ENCODE peak calls at places on chromosomes 2 and 18, in seven cellular contexts. One of them, this sample, is unnamed. For H3K27me3, the result is how much of the 10 kb centered on the place peaks cover.

GRCh38 chr2:222196159-222196558 is 102.6 kb downstream of the PAX3 start:
- DNase-seq in left ventricle myocardium inferior: no peak
- DNase-seq in fibroblast of lung: peak
- DNase-seq in ovary: no peak
- DNase-seq in cardiac muscle cell: no peak
- DNase-seq in ascending aorta: no peak
- DNase-seq in lower lobe of right lung: no peak
- DNase-seq in this sample: no peak

GRCh38 chr2:203596183-203596582 is 61.1 kb upstream of the RAPH1 start:
- DNase-seq in ascending aorta: no peak
- DNase-seq in ovary: no peak
- DNase-seq in lower lobe of right lung: no peak
- DNase-seq in cardiac muscle cell: no peak
- DNase-seq in left ventricle myocardium inferior: no peak
- DNase-seq in fibroblast of lung: no peak
- DNase-seq in this sample: no peak

GRCh38 chr18:3525870-3526420 is 76.0 kb downstream of the TGIF1 start:
- DNase-seq in ascending aorta: no peak
- DNase-seq in lower lobe of right lung: no peak
- DNase-seq in left ventricle myocardium inferior: no peak
- DNase-seq in fibroblast of lung: peak
- DNase-seq in ovary: no peak
- DNase-seq in cardiac muscle cell: peak
- DNase-seq in this sample: no peak

GRCh38 chr2:207960090-207960489 is 65.2 kb downstream of the PLEKHM3 start:
- DNase-seq in ascending aorta: no peak
- DNase-seq in lower lobe of right lung: no peak
- DNase-seq in ovary: no peak
- DNase-seq in fibroblast of lung: no peak
- DNase-seq in left ventricle myocardium inferior: no peak
- DNase-seq in cardiac muscle cell: no peak
- DNase-seq in this sample: no peak

GRCh38 chr18:77935342-77935741 is 685.7 kb downstream of the GALR1 start:
- DNase-seq in left ventricle myocardium inferior: no peak
- DNase-seq in fibroblast of lung: no peak
- DNase-seq in ovary: no peak
- DNase-seq in cardiac muscle cell: no peak
- DNase-seq in lower lobe of right lung: no peak
- DNase-seq in ascending aorta: no peak
- DNase-seq in this sample: no peak

GRCh38 chr2:233705911-233706506 is 6.7 kb upstream of the UGT1A5 start:
- DNase-seq in ovary: no peak
- DNase-seq in fibroblast of lung: peak
- DNase-seq in cardiac muscle cell: peak
- DNase-seq in ascending aorta: no peak
- DNase-seq in left ventricle myocardium inferior: no peak
- DNase-seq in lower lobe of right lung: peak
- DNase-seq in this sample: peak

GRCh38 chr2:106174056-106174455 is 20.0 kb downstream of the UXS1 start:
- DNase-seq in fibroblast of lung: no peak
- DNase-seq in cardiac muscle cell: no peak
- DNase-seq in left ventricle myocardium inferior: no peak
- DNase-seq in ascending aorta: no peak
- DNase-seq in ovary: no peak
- DNase-seq in lower lobe of right lung: no peak
- DNase-seq in this sample: no peak

GRCh38 chr2:88019985-88020384 is 3.6 kb upstream of the RNU2-63P start:
- DNase-seq in left ventricle myocardium inferior: no peak
- DNase-seq in fibroblast of lung: no peak
- DNase-seq in ascending aorta: no peak
- DNase-seq in cardiac muscle cell: no peak
- DNase-seq in ovary: no peak
- DNase-seq in lower lobe of right lung: no peak
- DNase-seq in this sample: no peak

GRCh38 chr2:19932928-19933327 is 31.1 kb upstream of the TTC32 start:
- DNase-seq in cardiac muscle cell: no peak
- DNase-seq in ascending aorta: no peak
- DNase-seq in left ventricle myocardium inferior: no peak
- DNase-seq in ovary: no peak
- DNase-seq in lower lobe of right lung: no peak
- DNase-seq in fibroblast of lung: no peak
- DNase-seq in this sample: no peak

GRCh38 chr2:9914384-9915065 is 37.0 kb upstream of the GRHL1 start:
- DNase-seq in left ventricle myocardium inferior: no peak
- DNase-seq in lower lobe of right lung: no peak
- DNase-seq in ovary: no peak
- DNase-seq in ascending aorta: no peak
- DNase-seq in cardiac muscle cell: peak
- DNase-seq in fibroblast of lung: peak
- DNase-seq in this sample: no peak

GRCh38 chr18:74652392-74652988 is 54.8 kb downstream of the ZNF407 start:
- DNase-seq in ascending aorta: no peak
- DNase-seq in ovary: no peak
- DNase-seq in fibroblast of lung: peak
- DNase-seq in left ventricle myocardium inferior: no peak
- DNase-seq in lower lobe of right lung: no peak
- DNase-seq in cardiac muscle cell: peak
- DNase-seq in this sample: no peak

GRCh38 chr2:161709428-161709827 is 85.2 kb downstream of the SLC4A10 start:
- DNase-seq in fibroblast of lung: no peak
- DNase-seq in cardiac muscle cell: no peak
- DNase-seq in ovary: no peak
- DNase-seq in lower lobe of right lung: no peak
- DNase-seq in left ventricle myocardium inferior: no peak
- DNase-seq in ascending aorta: no peak
- DNase-seq in this sample: no peak

GRCh38 chr2:44655401-44655864 is 286.1 kb upstream of the SIX3 start:
- DNase-seq in ovary: no peak
- DNase-seq in fibroblast of lung: no peak
- DNase-seq in ascending aorta: no peak
- DNase-seq in cardiac muscle cell: no peak
- DNase-seq in lower lobe of right lung: no peak
- DNase-seq in left ventricle myocardium inferior: no peak
- DNase-seq in this sample: no peak

GRCh38 chr2:63888490-63889402 is 47.0 kb downstream of the UGP2 start:
- DNase-seq in fibroblast of lung: peak
- DNase-seq in lower lobe of right lung: no peak
- DNase-seq in ovary: peak
- DNase-seq in ascending aorta: no peak
- DNase-seq in left ventricle myocardium inferior: no peak
- DNase-seq in cardiac muscle cell: peak
- DNase-seq in this sample: peak

GRCh38 chr2:106575955-106576354 is 88.8 kb downstream of the CD8B2 start:
- DNase-seq in cardiac muscle cell: peak
- DNase-seq in fibroblast of lung: peak
- DNase-seq in ascending aorta: no peak
- DNase-seq in left ventricle myocardium inferior: peak
- DNase-seq in ovary: peak
- DNase-seq in lower lobe of right lung: no peak
- DNase-seq in this sample: peak

GRCh38 chr2:225496548-225496947 is 97.0 kb downstream of the NYAP2 start:
- DNase-seq in lower lobe of right lung: no peak
- DNase-seq in ascending aorta: no peak
- DNase-seq in cardiac muscle cell: no peak
- DNase-seq in fibroblast of lung: no peak
- DNase-seq in left ventricle myocardium inferior: no peak
- DNase-seq in ovary: no peak
- DNase-seq in this sample: no peak

GRCh38 chr2:225493420-225494099 is 94.0 kb downstream of the NYAP2 start:
- DNase-seq in fibroblast of lung: no peak
- DNase-seq in lower lobe of right lung: no peak
- DNase-seq in cardiac muscle cell: no peak
- DNase-seq in ovary: no peak
- DNase-seq in left ventricle myocardium inferior: no peak
- DNase-seq in ascending aorta: no peak
- DNase-seq in this sample: no peak

GRCh38 chr2:225494100-225494459 is 94.6 kb downstream of the NYAP2 start:
- DNase-seq in ovary: no peak
- DNase-seq in fibroblast of lung: peak
- DNase-seq in ascending aorta: no peak
- DNase-seq in lower lobe of right lung: no peak
- DNase-seq in cardiac muscle cell: no peak
- DNase-seq in left ventricle myocardium inferior: no peak
- DNase-seq in this sample: no peak

GRCh38 chr2:225497175-225497574 is 97.7 kb downstream of the NYAP2 start:
- DNase-seq in left ventricle myocardium inferior: no peak
- DNase-seq in fibroblast of lung: no peak
- DNase-seq in lower lobe of right lung: no peak
- DNase-seq in ascending aorta: no peak
- DNase-seq in cardiac muscle cell: no peak
- DNase-seq in ovary: no peak
- DNase-seq in this sample: no peak

DNA sequence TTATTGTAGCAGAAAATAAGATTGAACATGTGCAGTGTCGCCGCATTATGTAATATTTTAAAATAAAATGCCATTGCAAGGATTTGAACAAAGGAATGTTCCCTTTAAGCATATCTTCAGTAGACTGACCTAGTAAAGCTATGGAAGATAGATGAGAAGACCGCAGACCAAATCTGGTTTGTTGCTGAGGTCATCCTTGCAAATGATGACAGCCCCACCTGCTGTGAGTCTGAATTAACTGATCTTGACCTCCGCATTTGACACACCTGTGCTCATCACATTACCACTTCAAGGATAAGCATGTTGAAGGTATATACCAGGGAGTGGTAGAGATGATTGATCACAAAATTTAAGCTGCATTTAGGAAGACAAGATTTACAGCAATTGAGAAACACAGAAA is 96.2 kb downstream of the NYAP2 start:
- DNase-seq in lower lobe of right lung: no peak
- DNase-seq in cardiac muscle cell: no peak
- DNase-seq in left ventricle myocardium inferior: no peak
- DNase-seq in ascending aorta: no peak
- DNase-seq in ovary: no peak
- DNase-seq in fibroblast of lung: no peak
- DNase-seq in this sample: no peak
- TF ChIP-seq CTCF in lower lobe of right lung: no peak
- TF ChIP-seq CTCF in cardiac muscle cell: no peak
- TF ChIP-seq CTCF in left ventricle myocardium inferior: no peak
- TF ChIP-seq CTCF in ascending aorta: no peak
- TF ChIP-seq CTCF in ovary: no peak
- TF ChIP-seq CTCF in fibroblast of lung: no peak
- TF ChIP-seq CTCF in this sample: no peak

GRCh38 chr2:26581991-26582842 is 58.9 kb downstream of the CIB4 start:
- DNase-seq in lower lobe of right lung: no peak
- DNase-seq in left ventricle myocardium inferior: no peak
- DNase-seq in ascending aorta: no peak
- DNase-seq in ovary: no peak
- DNase-seq in cardiac muscle cell: no peak
- DNase-seq in fibroblast of lung: no peak
- DNase-seq in this sample: no peak

GRCh38 chr2:26582890-26583289 is 58.3 kb downstream of the CIB4 start:
- DNase-seq in left ventricle myocardium inferior: no peak
- DNase-seq in lower lobe of right lung: no peak
- DNase-seq in ovary: no peak
- DNase-seq in cardiac muscle cell: no peak
- DNase-seq in fibroblast of lung: no peak
- DNase-seq in ascending aorta: no peak
- DNase-seq in this sample: no peak

GRCh38 chr2:26580151-26580550 is 61.0 kb downstream of the CIB4 start:
- DNase-seq in ovary: no peak
- DNase-seq in ascending aorta: no peak
- DNase-seq in lower lobe of right lung: no peak
- DNase-seq in cardiac muscle cell: no peak
- DNase-seq in fibroblast of lung: no peak
- DNase-seq in left ventricle myocardium inferior: no peak
- DNase-seq in this sample: no peak

GRCh38 chr2:26580751-26581150 is 60.4 kb downstream of the CIB4 start:
- DNase-seq in cardiac muscle cell: no peak
- DNase-seq in lower lobe of right lung: no peak
- DNase-seq in ascending aorta: no peak
- DNase-seq in fibroblast of lung: no peak
- DNase-seq in ovary: no peak
- DNase-seq in left ventricle myocardium inferior: no peak
- DNase-seq in this sample: no peak

GRCh38 chr2:26581266-26581990 is 59.7 kb downstream of the CIB4 start:
- DNase-seq in ovary: no peak
- DNase-seq in left ventricle myocardium inferior: no peak
- DNase-seq in cardiac muscle cell: no peak
- DNase-seq in ascending aorta: no peak
- DNase-seq in lower lobe of right lung: no peak
- DNase-seq in fibroblast of lung: no peak
- DNase-seq in this sample: no peak
- H3K27me3 ChIP-seq in ovary: under half
- H3K27me3 ChIP-seq in left ventricle myocardium inferior: half or more
- H3K27me3 ChIP-seq in cardiac muscle cell: under half
- H3K27me3 ChIP-seq in ascending aorta: under half
- H3K27me3 ChIP-seq in lower lobe of right lung: under half
- H3K27me3 ChIP-seq in fibroblast of lung: under half
- H3K27me3 ChIP-seq in this sample: under half

DNA sequence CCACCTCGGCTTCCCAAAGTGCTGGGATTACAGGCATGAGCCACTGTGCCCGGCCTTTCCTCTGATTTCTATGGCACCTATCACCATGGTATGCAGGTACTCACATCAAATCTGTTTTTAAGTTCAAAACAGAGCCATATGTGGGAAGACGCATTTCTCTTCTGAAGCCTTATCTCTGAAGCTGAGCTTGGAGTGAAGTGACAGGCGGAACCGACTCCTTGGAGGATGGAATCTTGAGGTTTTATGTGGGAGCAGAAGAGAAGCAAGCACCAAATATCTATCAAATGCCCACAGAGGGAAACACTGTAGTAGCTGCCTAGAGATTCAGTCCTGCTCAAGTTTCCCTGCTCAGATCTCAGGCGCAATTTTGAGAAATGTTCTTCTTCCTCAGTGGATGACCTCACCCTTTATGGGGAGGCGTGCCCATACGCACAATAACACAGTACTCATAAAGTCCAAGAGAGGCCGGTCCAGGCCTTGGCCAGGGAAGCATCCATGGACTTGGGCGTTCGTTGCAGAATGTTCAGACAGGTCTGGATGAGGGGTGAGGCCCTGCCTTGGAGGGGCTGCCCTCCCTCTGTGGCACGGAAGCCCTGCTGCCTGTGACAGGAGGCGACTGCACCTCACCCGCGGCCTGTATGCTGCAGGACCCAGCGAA is 67.9 kb downstream of the HNRNPLL start:
- DNase-seq in ovary: no peak
- DNase-seq in ascending aorta: no peak
- DNase-seq in left ventricle myocardium inferior: no peak
- DNase-seq in lower lobe of right lung: no peak
- DNase-seq in fibroblast of lung: peak
- DNase-seq in cardiac muscle cell: no peak
- DNase-seq in this sample: no peak
- H3K27ac ChIP-seq in ovary: no peak
- H3K27ac ChIP-seq in ascending aorta: no peak
- H3K27ac ChIP-seq in left ventricle myocardium inferior: no peak
- H3K27ac ChIP-seq in lower lobe of right lung: no peak
- H3K27ac ChIP-seq in fibroblast of lung: no peak
- H3K27ac ChIP-seq in cardiac muscle cell: no peak
- H3K27ac ChIP-seq in this sample: no peak

DNA sequence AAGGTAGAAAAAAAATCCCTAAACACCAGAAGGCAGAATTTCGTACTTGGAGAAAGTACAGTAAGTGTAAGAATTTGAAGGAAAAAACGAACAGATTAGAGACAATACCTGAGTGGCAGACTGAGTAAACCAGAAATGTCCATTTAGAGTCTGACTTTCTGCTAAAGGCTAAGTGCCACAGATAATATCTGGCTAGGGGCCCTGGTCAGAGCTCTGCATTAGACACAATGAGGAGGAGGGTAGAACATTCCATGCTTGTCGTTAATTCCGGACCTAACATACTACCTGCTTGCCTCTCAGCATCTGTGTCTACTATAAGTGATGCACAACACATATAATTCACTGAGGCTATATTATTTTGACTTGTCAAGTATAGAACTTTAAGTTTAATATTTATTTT is 18.1 kb downstream of the SEPTIN10 start:
- DNase-seq in lower lobe of right lung: no peak
- DNase-seq in ascending aorta: no peak
- DNase-seq in cardiac muscle cell: no peak
- DNase-seq in fibroblast of lung: no peak
- DNase-seq in left ventricle myocardium inferior: no peak
- DNase-seq in ovary: no peak
- DNase-seq in this sample: no peak
- TF ChIP-seq CTCF in lower lobe of right lung: no peak
- TF ChIP-seq CTCF in ascending aorta: no peak
- TF ChIP-seq CTCF in cardiac muscle cell: no peak
- TF ChIP-seq CTCF in fibroblast of lung: no peak
- TF ChIP-seq CTCF in left ventricle myocardium inferior: no peak
- TF ChIP-seq CTCF in ovary: no peak
- TF ChIP-seq CTCF in this sample: no peak

This sample was measured in thyroid gland.